ENCODE peak calls at places on chromosomes 3 and 15, in nine cellular contexts. M is NCI-H1436; C is K562; Z is HCT116; P is amniotic epithelial cell; K is A549; Q is activated T-cell treated with anti-CD3 and anti-CD28 coated beads, Interleukin-2, amount 50 U/mL, for 4 hours; I is ACHN; A is NCI-H187. O is an unnamed sample.

GRCh38 chr15:74988007-74988800 is 7.2 kb upstream of the SCAMP5 start:
- DNase-seq in M (peak), C (peak), Z (peak), P (peak), K (peak), Q (no peak), I (peak), A (peak), O (peak)

GRCh38 chr3:101148001-101148400 is 154.8 kb upstream of the ABI3BP start:
- DNase-seq in M (no peak), C (peak), Z (no peak), P (no peak), K (no peak), Q (no peak), I (no peak), A (no peak), O (no peak)

GRCh38 chr3:39149059-39149455 is 4.3 kb downstream of the CSRNP1 start:
- DNase-seq in M (no peak), C (no peak), Z (no peak), P (no peak), K (no peak), Q (no peak), I (no peak), A (no peak), O (no peak)

GRCh38 chr15:42385206-42385979 is 26.1 kb downstream of the CAPN3 start:
- DNase-seq in M (peak), C (peak), Z (peak), P (peak), K (peak), Q (no peak), I (peak), A (no peak), O (peak)

GRCh38 chr15:85027033-85027380 is 45.4 kb downstream of the PDE8A start:
- DNase-seq in M (no peak), C (no peak), Z (no peak), P (no peak), K (no peak), Q (no peak), I (no peak), A (no peak), O (no peak)

GRCh38 chr3:113573728-113574127 is 41.4 kb downstream of the SIDT1 start:
- DNase-seq in M (no peak), C (no peak), Z (no peak), P (no peak), K (no peak), Q (no peak), I (no peak), A (no peak), O (no peak)

GRCh38 chr15:70286110-70286806 is 188.5 kb upstream of the TLE3 start:
- DNase-seq in M (peak), C (no peak), Z (no peak), P (no peak), K (no peak), Q (no peak), I (no peak), A (peak), O (no peak)

GRCh38 chr3:4829031-4829394 is 150.2 kb upstream of the BHLHE40 start:
- DNase-seq in M (no peak), C (no peak), Z (no peak), P (no peak), K (no peak), Q (no peak), I (no peak), A (no peak), O (no peak)

GRCh38 chr15:98580577-98580976 is 67.8 kb upstream of the IGF1R start:
- DNase-seq in M (no peak), C (no peak), Z (no peak), P (no peak), K (no peak), Q (no peak), I (no peak), A (no peak), O (no peak)

GRCh38 chr3:160641675-160642330 is 35.2 kb upstream of the ARL14 start:
- DNase-seq in M (no peak), C (no peak), Z (no peak), P (peak), K (no peak), Q (no peak), I (no peak), A (no peak), O (no peak)

GRCh38 chr3:136490646-136491405 is 240.7 kb downstream of the PCCB start:
- DNase-seq in M (no peak), C (no peak), Z (no peak), P (no peak), K (no peak), Q (no peak), I (no peak), A (no peak), O (no peak)

GRCh38 chr3:167740961-167741587 is 5.6 kb downstream of the SERPINI1 start:
- DNase-seq in M (peak), C (peak), Z (peak), P (peak), K (peak), Q (peak), I (peak), A (no peak), O (no peak)

GRCh38 chr3:57596495-57597239 is 477 bp downstream of the ARF4 start:
- DNase-seq in M (no peak), C (peak), Z (peak), P (peak), K (peak), Q (peak), I (peak), A (no peak), O (no peak)

GRCh38 chr3:177484926-177485325 is 287.6 kb upstream of the TBL1XR1 start:
- DNase-seq in M (no peak), C (no peak), Z (no peak), P (peak), K (no peak), Q (no peak), I (no peak), A (no peak), O (no peak)

GRCh38 chr3:160049038-160049437 is 60.4 kb downstream of the IL12A start:
- DNase-seq in M (no peak), C (no peak), Z (no peak), P (no peak), K (no peak), Q (no peak), I (no peak), A (no peak), O (no peak)

GRCh38 chr15:28955160-28955502 is 69.4 kb downstream of the APBA2 start:
- DNase-seq in M (no peak), C (peak), Z (no peak), P (peak), K (no peak), Q (no peak), I (no peak), A (no peak), O (no peak)

GRCh38 chr3:100079328-100079727 is 35.0 kb downstream of the FILIP1L start:
- DNase-seq in M (no peak), C (no peak), Z (no peak), P (no peak), K (no peak), Q (no peak), I (no peak), A (no peak), O (no peak)

GRCh38 chr3:77320514-77320913 is 280.6 kb downstream of the ROBO2 start:
- DNase-seq in M (no peak), C (peak), Z (peak), P (peak), K (no peak), Q (no peak), I (peak), A (no peak), O (no peak)

GRCh38 chr3:187274977-187275338 is 16.6 kb downstream of the MASP1 start:
- DNase-seq in M (no peak), C (no peak), Z (no peak), P (no peak), K (no peak), Q (no peak), I (no peak), A (no peak), O (no peak)

GRCh38 chr3:23807161-23808015 is 1.6 kb downstream of the UBE2E1 start:
- DNase-seq in M (no peak), C (peak), Z (no peak), P (peak), K (no peak), Q (no peak), I (peak), A (no peak), O (no peak)

GRCh38 chr3:150412599-150413069 is 4.5 kb downstream of the TSC22D2 start:
- DNase-seq in M (peak), C (peak), Z (no peak), P (peak), K (no peak), Q (no peak), I (peak), A (no peak), O (no peak)

GRCh38 chr3:50459792-50460191 is 43.6 kb downstream of the CACNA2D2 start:
- DNase-seq in M (no peak), C (no peak), Z (no peak), P (no peak), K (no peak), Q (no peak), I (no peak), A (no peak), O (no peak)

GRCh38 chr3:66220066-66220465 is 735 bp upstream of the SLC25A26 start:
- DNase-seq in M (no peak), C (no peak), Z (no peak), P (no peak), K (no peak), Q (no peak), I (peak), A (no peak), O (no peak)

GRCh38 chr15:90552162-90552928 is 22.6 kb downstream of the CRTC3 start:
- DNase-seq in M (no peak), C (no peak), Z (no peak), P (peak), K (no peak), Q (no peak), I (no peak), A (no peak), O (no peak)

GRCh38 chr3:129005526-129006303 is 4.6 kb downstream of the EFCC1 start:
- DNase-seq in M (no peak), C (no peak), Z (no peak), P (no peak), K (no peak), Q (no peak), I (no peak), A (no peak), O (peak)

GRCh38 chr15:77446840-77447390 is 26.2 kb downstream of the HMG20A start:
- DNase-seq in M (no peak), C (no peak), Z (no peak), P (no peak), K (no peak), Q (no peak), I (no peak), A (no peak), O (no peak)

GRCh38 chr3:129756871-129757270 is 136.6 kb downstream of the TMCC1 start:
- DNase-seq in M (no peak), C (no peak), Z (no peak), P (no peak), K (no peak), Q (no peak), I (no peak), A (no peak), O (no peak)

GRCh38 chr3:121073011-121073410 is 165.0 kb downstream of the STXBP5L start:
- DNase-seq in M (no peak), C (no peak), Z (no peak), P (no peak), K (no peak), Q (no peak), I (no peak), A (no peak), O (no peak)

GRCh38 chr15:48782911-48783310 is 28.0 kb downstream of the CEP152 start:
- DNase-seq in M (no peak), C (no peak), Z (no peak), P (no peak), K (no peak), Q (no peak), I (no peak), A (no peak), O (no peak)

GRCh38 chr3:72137865-72138861 is 353.2 kb upstream of the PROK2 start:
- DNase-seq in M (no peak), C (peak), Z (no peak), P (no peak), K (no peak), Q (no peak), I (no peak), A (no peak), O (no peak)

GRCh38 chr3:8579101-8579500 is 65.5 kb downstream of the SSUH2 start:
- DNase-seq in M (no peak), C (no peak), Z (no peak), P (peak), K (no peak), Q (no peak), I (no peak), A (no peak), O (no peak)

GRCh38 chr3:129402210-129402609 is 26.2 kb downstream of the EFCAB12 start:
- DNase-seq in M (no peak), C (no peak), Z (no peak), P (no peak), K (no peak), Q (no peak), I (no peak), A (no peak), O (no peak)

GRCh38 chr15:63156086-63156707 is 1.1 kb downstream of the RPS27L start:
- DNase-seq in M (no peak), C (peak), Z (no peak), P (no peak), K (no peak), Q (no peak), I (peak), A (no peak), O (no peak)

GRCh38 chr3:128665362-128666021 is 14.9 kb upstream of the RPN1 start:
- DNase-seq in M (peak), C (no peak), Z (no peak), P (no peak), K (no peak), Q (no peak), I (no peak), A (no peak), O (peak)

GRCh38 chr3:58962040-58962651 is 87.7 kb downstream of the CFAP20DC start:
- DNase-seq in M (no peak), C (no peak), Z (no peak), P (peak), K (no peak), Q (no peak), I (no peak), A (no peak), O (no peak)

GRCh38 chr3:126261037-126261436 is 80.7 kb upstream of the ALDH1L1 start:
- DNase-seq in M (no peak), C (peak), Z (no peak), P (peak), K (no peak), Q (no peak), I (peak), A (no peak), O (no peak)